ENCODE peak calls at places on chromosomes 4 and X, in eight cellular contexts. X is AG04449, U is SK-N-SH, L is choroid plexus epithelial cell, B is fibroblast of pulmonary artery, J is brain microvascular endothelial cell, E is Caco-2, T is foreskin fibroblast. I is an unnamed sample.

GRCh38 chr4:168409089-168409801 is 71.0 kb downstream of the DDX60L start:
- DNase-seq in X (no peak), U (no peak), L (peak), B (peak), J (no peak), E (no peak), T (peak), I (no peak)

GRCh38 chr4:184473515-184474260 is 662 bp downstream of the IRF2 start:
- DNase-seq in X (no peak), U (peak), L (peak), B (peak), J (peak), E (peak), T (peak), I (peak)

GRCh38 chrX:51891245-51891644 is 2.2 kb upstream of the MAGED1 start:
- DNase-seq in X (no peak), U (no peak), L (no peak), B (no peak), J (no peak), E (no peak), T (no peak), I (no peak)

GRCh38 chr4:71140563-71140962 is 147.1 kb downstream of the DCK start:
- DNase-seq in X (no peak), U (no peak), L (no peak), B (no peak), J (no peak), E (no peak), T (no peak), I (no peak)

GRCh38 chrX:46961574-46962279 is 49.5 kb downstream of the JADE3 start:
- DNase-seq in X (no peak), U (no peak), L (no peak), B (no peak), J (no peak), E (no peak), T (no peak), I (no peak)

GRCh38 chr4:106530034-106530361 is 161.4 kb upstream of the GIMD1 start:
- DNase-seq in X (no peak), U (no peak), L (no peak), B (no peak), J (no peak), E (no peak), T (no peak), I (no peak)

GRCh38 chrX:7372843-7373525 is 225.0 kb upstream of the PUDP start:
- DNase-seq in X (no peak), U (no peak), L (peak), B (peak), J (peak), E (no peak), T (peak), I (no peak)

GRCh38 chr4:165537028-165537648 is 158.3 kb downstream of the CPE start:
- DNase-seq in X (peak), U (peak), L (peak), B (peak), J (peak), E (no peak), T (peak), I (no peak)

GRCh38 chr4:37068580-37068979 is 176.0 kb upstream of the NWD2 start:
- DNase-seq in X (no peak), U (no peak), L (no peak), B (no peak), J (no peak), E (no peak), T (no peak), I (no peak)
- TF ChIP-seq CTCF in X (no peak), U (peak), L (no peak), B (no peak), J (no peak), E (peak), T (no peak), I (peak)

GRCh38 chr4:101037249-101037648 is 310.1 kb downstream of the PPP3CA start:
- DNase-seq in X (no peak), U (no peak), L (no peak), B (peak), J (no peak), E (no peak), T (no peak), I (no peak)
- H3K4me3 ChIP-seq in X (no peak), U (no peak), L (no peak), B (no peak), J (no peak), E (no peak), T (no peak), I (no peak)

GRCh38 chrX:146224442-146224841 is 406.8 kb downstream of the SLITRK2 start:
- DNase-seq in X (no peak), U (no peak), L (no peak), B (no peak), J (no peak), E (no peak), T (no peak), I (no peak)
- TF ChIP-seq CTCF in X (no peak), U (peak), L (no peak), B (no peak), J (no peak), E (no peak), T (no peak), I (peak)

GRCh38 chr4:59814402-59814801 is 1385.7 kb upstream of the ADGRL3 start:
- DNase-seq in X (no peak), U (no peak), L (no peak), B (no peak), J (no peak), E (no peak), T (no peak), I (no peak)

GRCh38 chr4:59818656-59819055 is 1381.5 kb upstream of the ADGRL3 start:
- DNase-seq in X (no peak), U (no peak), L (no peak), B (no peak), J (no peak), E (no peak), T (no peak), I (no peak)
- H3K4me3 ChIP-seq in X (no peak), U (peak), L (no peak), B (no peak), J (no peak), E (no peak), T (peak), I (no peak)

DNA sequence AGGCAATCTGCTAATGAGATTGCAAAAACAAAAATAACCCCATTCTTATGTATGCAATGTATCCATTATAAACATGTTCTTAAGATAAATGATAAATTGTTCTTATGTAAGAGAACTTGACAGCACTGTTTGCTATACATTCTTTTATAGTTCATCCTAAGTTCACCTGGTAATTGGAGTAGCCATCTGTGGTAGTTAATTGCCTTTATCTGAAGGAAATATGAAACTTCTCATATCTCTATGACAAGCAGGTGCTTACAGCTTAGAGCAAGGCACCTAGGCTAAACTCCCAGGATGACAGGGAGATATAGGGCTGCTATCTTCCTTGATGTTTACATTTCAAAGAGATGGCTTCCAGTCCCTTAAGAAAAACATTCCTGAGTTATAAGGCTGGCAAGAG is 21.3 kb upstream of the CLCN5 start:
- DNase-seq in X (no peak), U (no peak), L (no peak), B (no peak), J (no peak), E (no peak), T (no peak), I (no peak)
- TF ChIP-seq CTCF in X (no peak), U (no peak), L (no peak), B (no peak), J (no peak), E (no peak), T (no peak), I (no peak)

GRCh38 chrX:26234177-26234576 is 18.2 kb downstream of the MAGEB5 start:
- DNase-seq in X (no peak), U (no peak), L (no peak), B (no peak), J (no peak), E (no peak), T (no peak), I (no peak)
- H3K4me3 ChIP-seq in X (no peak), U (no peak), L (no peak), B (no peak), J (no peak), E (no peak), T (no peak), I (no peak)

GRCh38 chr4:1767770-1768366 is 25.2 kb upstream of the FGFR3 start:
- DNase-seq in X (no peak), U (peak), L (peak), B (peak), J (no peak), E (peak), T (peak), I (no peak)
- TF ChIP-seq CTCF in X (peak), U (peak), L (peak), B (peak), J (peak), E (peak), T (peak), I (peak)

DNA sequence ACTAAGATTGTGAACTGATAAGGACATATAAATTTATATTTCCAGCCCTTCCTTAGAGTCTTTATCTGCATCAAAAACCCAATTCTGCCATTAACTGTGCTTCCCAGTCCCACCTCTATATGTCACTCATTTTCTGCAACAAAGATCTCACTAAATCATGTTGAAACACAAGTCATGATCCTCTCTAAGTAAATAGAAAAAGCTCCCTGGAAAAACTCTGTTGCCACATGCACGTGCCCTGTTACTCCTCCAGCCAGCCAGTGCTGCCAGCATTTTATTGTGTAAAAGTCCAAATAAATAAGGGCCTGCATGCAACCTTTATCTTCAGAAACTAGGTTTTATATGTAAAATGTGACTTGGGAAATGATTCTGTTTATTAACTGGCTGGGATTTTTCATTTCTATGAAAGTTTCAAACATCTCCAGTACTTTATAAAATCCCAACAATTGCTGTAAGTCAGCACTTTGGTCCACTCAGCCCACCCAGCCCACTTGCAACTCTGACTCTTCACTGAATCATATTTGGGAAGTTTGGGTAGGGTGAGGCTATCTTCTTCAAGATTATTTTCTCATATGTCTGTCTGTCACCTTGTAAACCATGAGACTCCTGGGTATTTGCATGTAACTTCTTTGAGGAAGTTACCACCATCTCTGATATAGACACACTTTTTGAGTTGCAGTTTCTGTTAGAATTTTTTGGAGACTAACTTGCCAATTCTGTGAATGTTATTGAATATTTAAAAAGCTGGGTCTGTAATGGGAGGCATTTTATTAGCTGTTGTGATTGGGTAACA is 40.0 kb upstream of the SMARCA5 start:
- DNase-seq in X (no peak), U (no peak), L (no peak), B (no peak), J (no peak), E (no peak), T (no peak), I (no peak)
- H3K4me3 ChIP-seq in X (no peak), U (no peak), L (no peak), B (no peak), J (no peak), E (no peak), T (no peak), I (no peak)

I was measured in GM06990.